ENCODE peak calls at places on chromosomes 16 and 17, in four cellular contexts. Y is midbrain; S is HT-29; H is stimulated activated CD8-positive, alpha-beta memory T cell treated with anti-CD3 and anti-CD28 coated beads, Interleukin-4, amount 100 ng/mL, for 1 hour. G is an unnamed sample.

GRCh38 chr16:88430524-88431446 is 22.3 kb upstream of the ZFPM1 start:
- DNase-seq in H (peak), S (no peak), Y (no peak), G (no peak)

GRCh38 chr16:29820730-29821662 is 734 bp downstream of the MVP start:
- DNase-seq in H (no peak), S (peak), Y (no peak), G (no peak)

GRCh38 chr16:82585675-82586074 is 41.1 kb upstream of the CDH13 start:
- DNase-seq in S (no peak), Y (no peak), H (no peak), G (peak)

GRCh38 chr16:10171225-10171624 is 11.0 kb downstream of the GRIN2A start:
- DNase-seq in H (no peak), S (no peak), Y (no peak), G (no peak)

GRCh38 chr16:87954361-87954760 is 3.1 kb downstream of the BANP start:
- DNase-seq in S (no peak), Y (no peak), H (no peak), G (no peak)

GRCh38 chr17:56939869-56940484 is 20.9 kb downstream of the COIL start:
- DNase-seq in Y (peak), H (no peak), S (peak), G (no peak)

GRCh38 chr17:64984776-64985521 is 65.7 kb upstream of the LRRC37A3 start:
- DNase-seq in S (peak), H (no peak), Y (peak), G (peak)

GRCh38 chr16:48542020-48542473 is 67.9 kb downstream of the N4BP1 start:
- DNase-seq in Y (peak), S (peak), H (no peak), G (no peak)

GRCh38 chr16:2822158-2822495 is 5.1 kb downstream of the PRSS21 start:
- DNase-seq in H (no peak), S (no peak), Y (no peak), G (peak)

GRCh38 chr16:67428146-67428731 is 2.7 kb upstream of the HSD11B2 start:
- DNase-seq in S (peak), H (no peak), Y (peak), G (peak)

GRCh38 chr17:19747829-19748806 is at the start of gene ALDH3A1:
- DNase-seq in S (peak), H (no peak), Y (no peak), G (no peak)

GRCh38 chr16:50585331-50585776 is 37.2 kb downstream of the NKD1 start:
- DNase-seq in Y (peak), H (no peak), S (no peak), G (no peak)

G was measured in islet precursor cell.